ENCODE peak calls at places on chromosomes 4 and X, in six cellular contexts. One of them, this sample, is unnamed. For H3K4me1, the result is how much of the 10 kb centered on the place peaks cover.

GRCh38 chr4:137739391-137739790 is 207.1 kb upstream of the PCDH18 start:
- DNase-seq in H1: no peak
- DNase-seq in sigmoid colon: no peak
- DNase-seq in esophagus muscularis mucosa: no peak
- DNase-seq in spleen: no peak
- DNase-seq in HepG2: no peak
- DNase-seq in this sample: no peak

GRCh38 chrX:317424-318067 is 1.1 kb downstream of the GTPBP6 start:
- DNase-seq in HepG2: no peak
- DNase-seq in sigmoid colon: no peak
- DNase-seq in spleen: no peak
- DNase-seq in esophagus muscularis mucosa: no peak
- DNase-seq in H1: no peak
- DNase-seq in this sample: no peak

GRCh38 chr4:122739174-122739573 is 6.7 kb downstream of the BBS12 start:
- DNase-seq in HepG2: no peak
- DNase-seq in H1: no peak
- DNase-seq in esophagus muscularis mucosa: no peak
- DNase-seq in spleen: no peak
- DNase-seq in sigmoid colon: no peak
- DNase-seq in this sample: no peak

GRCh38 chr4:10160280-10160856 is 43.8 kb upstream of the WDR1 start:
- DNase-seq in esophagus muscularis mucosa: no peak
- DNase-seq in H1: no peak
- DNase-seq in HepG2: peak
- DNase-seq in spleen: no peak
- DNase-seq in sigmoid colon: no peak
- DNase-seq in this sample: no peak

GRCh38 chr4:173937871-173938270 is 345.6 kb downstream of the FBXO8 start:
- DNase-seq in H1: no peak
- DNase-seq in HepG2: no peak
- DNase-seq in sigmoid colon: no peak
- DNase-seq in esophagus muscularis mucosa: no peak
- DNase-seq in spleen: no peak
- DNase-seq in this sample: no peak

GRCh38 chr4:16858275-16858752 is 40.1 kb downstream of the LDB2 start:
- DNase-seq in esophagus muscularis mucosa: no peak
- DNase-seq in spleen: no peak
- DNase-seq in H1: peak
- DNase-seq in sigmoid colon: no peak
- DNase-seq in HepG2: no peak
- DNase-seq in this sample: no peak

GRCh38 chr4:21507439-21507838 is 441.1 kb downstream of the KCNIP4 start:
- DNase-seq in sigmoid colon: no peak
- DNase-seq in HepG2: peak
- DNase-seq in H1: no peak
- DNase-seq in esophagus muscularis mucosa: no peak
- DNase-seq in spleen: no peak
- DNase-seq in this sample: no peak

GRCh38 chrX:128807367-128807766 is 715.9 kb downstream of the SMARCA1 start:
- DNase-seq in HepG2: no peak
- DNase-seq in H1: no peak
- DNase-seq in esophagus muscularis mucosa: no peak
- DNase-seq in spleen: no peak
- DNase-seq in sigmoid colon: no peak
- DNase-seq in this sample: peak

GRCh38 chrX:40154853-40155616 is 57.3 kb upstream of the BCOR start:
- DNase-seq in H1: no peak
- DNase-seq in HepG2: peak
- DNase-seq in spleen: peak
- DNase-seq in esophagus muscularis mucosa: peak
- DNase-seq in sigmoid colon: peak
- DNase-seq in this sample: peak

GRCh38 chrX:153635788-153636668 is 11.0 kb upstream of the DUSP9 start:
- DNase-seq in esophagus muscularis mucosa: no peak
- DNase-seq in sigmoid colon: peak
- DNase-seq in HepG2: peak
- DNase-seq in H1: peak
- DNase-seq in spleen: peak
- DNase-seq in this sample: no peak

GRCh38 chr4:124018383-124019317 is 622.1 kb downstream of the SPRY1 start:
- DNase-seq in HepG2: peak
- DNase-seq in H1: no peak
- DNase-seq in esophagus muscularis mucosa: peak
- DNase-seq in sigmoid colon: peak
- DNase-seq in spleen: peak
- DNase-seq in this sample: no peak

GRCh38 chr4:55920571-55920970 is 28.2 kb upstream of the CEP135 start:
- DNase-seq in spleen: no peak
- DNase-seq in H1: no peak
- DNase-seq in HepG2: no peak
- DNase-seq in esophagus muscularis mucosa: no peak
- DNase-seq in sigmoid colon: no peak
- DNase-seq in this sample: no peak

GRCh38 chrX:2921193-2921592 is 7.9 kb downstream of the ARSD start:
- DNase-seq in H1: no peak
- DNase-seq in HepG2: no peak
- DNase-seq in spleen: no peak
- DNase-seq in esophagus muscularis mucosa: no peak
- DNase-seq in sigmoid colon: no peak
- DNase-seq in this sample: no peak

GRCh38 chr4:126242679-126243390 is 928.1 kb downstream of the FAT4 start:
- DNase-seq in H1: no peak
- DNase-seq in esophagus muscularis mucosa: no peak
- DNase-seq in HepG2: no peak
- DNase-seq in spleen: peak
- DNase-seq in sigmoid colon: no peak
- DNase-seq in this sample: no peak

GRCh38 chr4:73070072-73070385 is 513 bp upstream of the COX18 start:
- DNase-seq in sigmoid colon: no peak
- DNase-seq in esophagus muscularis mucosa: no peak
- DNase-seq in H1: no peak
- DNase-seq in HepG2: no peak
- DNase-seq in spleen: no peak
- DNase-seq in this sample: no peak

GRCh38 chr4:181281451-181281850 is 961.8 kb upstream of the TENM3 start:
- DNase-seq in HepG2: no peak
- DNase-seq in H1: no peak
- DNase-seq in esophagus muscularis mucosa: no peak
- DNase-seq in spleen: no peak
- DNase-seq in sigmoid colon: no peak
- DNase-seq in this sample: no peak

GRCh38 chrX:1419545-1420355 is 27.8 kb upstream of the SLC25A6 start:
- DNase-seq in H1: no peak
- DNase-seq in spleen: peak
- DNase-seq in HepG2: no peak
- DNase-seq in sigmoid colon: peak
- DNase-seq in esophagus muscularis mucosa: no peak
- DNase-seq in this sample: no peak

GRCh38 chrX:139924696-139925094 is 8.2 kb downstream of the ATP11C start:
- DNase-seq in sigmoid colon: no peak
- DNase-seq in H1: no peak
- DNase-seq in HepG2: peak
- DNase-seq in spleen: no peak
- DNase-seq in esophagus muscularis mucosa: no peak
- DNase-seq in this sample: no peak

GRCh38 chrX:68504237-68504636 is 5.4 kb downstream of the YIPF6 start:
- DNase-seq in HepG2: no peak
- DNase-seq in spleen: no peak
- DNase-seq in sigmoid colon: no peak
- DNase-seq in esophagus muscularis mucosa: no peak
- DNase-seq in H1: no peak
- DNase-seq in this sample: no peak

GRCh38 chr4:110553197-110553596 is 69.7 kb downstream of the PITX2 start:
- DNase-seq in sigmoid colon: no peak
- DNase-seq in esophagus muscularis mucosa: no peak
- DNase-seq in HepG2: no peak
- DNase-seq in spleen: no peak
- DNase-seq in H1: no peak
- DNase-seq in this sample: no peak
- TF ChIP-seq CTCF in sigmoid colon: no peak
- TF ChIP-seq CTCF in esophagus muscularis mucosa: no peak
- TF ChIP-seq CTCF in HepG2: no peak
- TF ChIP-seq CTCF in spleen: no peak
- TF ChIP-seq CTCF in H1: no peak
- TF ChIP-seq CTCF in this sample: no peak

DNA sequence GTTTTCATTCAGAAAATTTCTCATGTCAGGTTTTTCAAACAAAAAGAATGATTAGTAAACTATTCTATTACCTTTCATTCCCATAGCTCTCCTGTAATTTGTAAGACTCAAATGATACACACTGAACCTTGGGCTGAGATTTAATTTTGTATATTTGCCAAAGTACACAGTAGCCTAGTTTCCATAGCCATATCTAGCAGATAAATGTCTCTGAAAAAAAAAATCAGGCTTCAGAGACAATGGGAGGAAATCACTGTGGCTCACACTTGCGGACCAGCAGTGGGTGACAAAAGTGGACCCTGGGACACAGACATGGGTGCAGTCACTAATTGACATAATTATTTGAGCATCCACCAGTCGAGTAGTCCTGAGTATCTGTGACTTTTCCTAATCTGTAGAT is 46.6 kb downstream of the MAOA start:
- DNase-seq in H1: no peak
- DNase-seq in HepG2: peak
- DNase-seq in spleen: no peak
- DNase-seq in esophagus muscularis mucosa: no peak
- DNase-seq in sigmoid colon: no peak
- DNase-seq in this sample: no peak
- H3K4me1 ChIP-seq in H1: under half
- H3K4me1 ChIP-seq in HepG2: half or more
- H3K4me1 ChIP-seq in spleen: under half
- H3K4me1 ChIP-seq in esophagus muscularis mucosa: half or more
- H3K4me1 ChIP-seq in sigmoid colon: under half
- H3K4me1 ChIP-seq in this sample: under half

GRCh38 chrX:13165747-13166146 is 121.3 kb upstream of the FAM9C start:
- DNase-seq in spleen: no peak
- DNase-seq in HepG2: no peak
- DNase-seq in H1: no peak
- DNase-seq in sigmoid colon: no peak
- DNase-seq in esophagus muscularis mucosa: no peak
- DNase-seq in this sample: no peak

GRCh38 chrX:13159886-13160285 is 115.5 kb upstream of the FAM9C start:
- DNase-seq in esophagus muscularis mucosa: no peak
- DNase-seq in sigmoid colon: no peak
- DNase-seq in H1: no peak
- DNase-seq in HepG2: no peak
- DNase-seq in spleen: no peak
- DNase-seq in this sample: no peak

GRCh38 chrX:13164611-13165010 is 120.2 kb upstream of the FAM9C start:
- DNase-seq in spleen: no peak
- DNase-seq in H1: no peak
- DNase-seq in sigmoid colon: no peak
- DNase-seq in HepG2: no peak
- DNase-seq in esophagus muscularis mucosa: no peak
- DNase-seq in this sample: no peak

GRCh38 chrX:13165266-13165665 is 120.8 kb upstream of the FAM9C start:
- DNase-seq in HepG2: no peak
- DNase-seq in sigmoid colon: no peak
- DNase-seq in esophagus muscularis mucosa: no peak
- DNase-seq in spleen: no peak
- DNase-seq in H1: no peak
- DNase-seq in this sample: no peak

GRCh38 chrX:13162772-13163171 is 118.4 kb upstream of the FAM9C start:
- DNase-seq in HepG2: no peak
- DNase-seq in sigmoid colon: no peak
- DNase-seq in spleen: no peak
- DNase-seq in esophagus muscularis mucosa: no peak
- DNase-seq in H1: no peak
- DNase-seq in this sample: no peak
- TF ChIP-seq POLR2A in HepG2: no peak
- TF ChIP-seq POLR2A in sigmoid colon: no peak
- TF ChIP-seq POLR2A in spleen: no peak
- TF ChIP-seq POLR2A in esophagus muscularis mucosa: no peak
- TF ChIP-seq POLR2A in H1: no peak
- TF ChIP-seq POLR2A in this sample: no peak

GRCh38 chr4:40916880-40917279 is 167.1 kb downstream of the NSUN7 start:
- DNase-seq in H1: peak
- DNase-seq in esophagus muscularis mucosa: no peak
- DNase-seq in sigmoid colon: no peak
- DNase-seq in spleen: no peak
- DNase-seq in HepG2: peak
- DNase-seq in this sample: peak
- TF ChIP-seq CTCF in H1: peak
- TF ChIP-seq CTCF in esophagus muscularis mucosa: no peak
- TF ChIP-seq CTCF in sigmoid colon: peak
- TF ChIP-seq CTCF in spleen: peak
- TF ChIP-seq CTCF in HepG2: peak
- TF ChIP-seq CTCF in this sample: no peak

DNA sequence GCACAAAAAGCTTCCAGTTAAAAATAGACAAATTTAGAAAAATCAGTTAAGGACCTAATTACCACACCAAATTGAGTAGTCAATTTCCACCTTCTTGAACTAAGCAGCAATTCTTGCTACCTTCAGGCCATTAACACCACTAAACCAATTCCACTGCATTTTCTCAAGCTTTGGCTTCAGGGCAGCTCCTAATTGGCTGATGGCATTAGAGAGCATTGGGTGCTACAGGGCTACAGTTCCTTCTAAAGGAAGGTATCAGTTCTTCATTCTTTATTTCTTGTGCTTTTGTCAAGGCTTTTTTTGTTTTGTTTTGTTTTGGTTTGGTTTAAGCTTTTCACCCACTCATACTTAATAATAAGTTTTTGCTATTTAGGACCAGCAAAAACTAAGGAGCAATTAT is 90.2 kb upstream of the FAM241A start:
- DNase-seq in esophagus muscularis mucosa: no peak
- DNase-seq in spleen: no peak
- DNase-seq in HepG2: no peak
- DNase-seq in H1: no peak
- DNase-seq in sigmoid colon: no peak
- DNase-seq in this sample: no peak
- H3K4me1 ChIP-seq in esophagus muscularis mucosa: under half
- H3K4me1 ChIP-seq in spleen: under half
- H3K4me1 ChIP-seq in HepG2: under half
- H3K4me1 ChIP-seq in H1: under half
- H3K4me1 ChIP-seq in sigmoid colon: under half
- H3K4me1 ChIP-seq in this sample: under half

GRCh38 chr4:39451423-39452023 is 7.2 kb downstream of the RPL9 start:
- DNase-seq in HepG2: no peak
- DNase-seq in spleen: no peak
- DNase-seq in esophagus muscularis mucosa: no peak
- DNase-seq in sigmoid colon: no peak
- DNase-seq in H1: no peak
- DNase-seq in this sample: no peak
- TF ChIP-seq POLR2A in HepG2: peak
- TF ChIP-seq POLR2A in spleen: no peak
- TF ChIP-seq POLR2A in esophagus muscularis mucosa: no peak
- TF ChIP-seq POLR2A in sigmoid colon: no peak
- TF ChIP-seq POLR2A in H1: peak
- TF ChIP-seq POLR2A in this sample: no peak

DNA sequence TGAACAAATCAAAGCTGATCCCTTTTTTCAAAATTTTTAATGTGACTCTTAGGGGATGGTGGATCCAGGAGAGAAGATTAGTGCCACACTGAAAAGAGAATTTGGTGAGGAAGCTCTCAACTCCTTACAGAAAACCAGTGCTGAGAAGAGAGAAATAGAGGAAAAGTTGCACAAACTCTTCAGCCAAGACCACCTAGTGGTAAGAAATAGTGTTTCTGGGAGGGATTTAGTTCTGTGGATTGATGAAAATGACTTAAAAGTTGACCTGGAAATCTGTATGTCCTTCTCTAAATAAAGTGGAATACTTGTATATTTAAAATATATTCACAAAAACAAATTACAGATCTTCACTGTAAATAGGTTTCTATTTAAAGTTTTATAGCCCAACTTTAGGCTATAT is 29.2 kb downstream of the NUDT9 start:
- DNase-seq in H1: no peak
- DNase-seq in esophagus muscularis mucosa: no peak
- DNase-seq in HepG2: peak
- DNase-seq in sigmoid colon: no peak
- DNase-seq in spleen: no peak
- DNase-seq in this sample: no peak
- TF ChIP-seq CTCF in H1: no peak
- TF ChIP-seq CTCF in esophagus muscularis mucosa: no peak
- TF ChIP-seq CTCF in HepG2: no peak
- TF ChIP-seq CTCF in sigmoid colon: no peak
- TF ChIP-seq CTCF in spleen: no peak
- TF ChIP-seq CTCF in this sample: no peak

This sample was measured in stomach.